ENCODE peak calls at places on chromosomes 2 and 18, in seven cellular contexts. Q is NCI-H1694 treated with DMSO at 0.1 percent for 48 hours; D is cardiac muscle cell; R is fibroblast of gingiva; P is naive thymus-derived CD8-positive, alpha-beta T cell; M is HEK293T; B is iPS DF 19.7. I is an unnamed sample.

GRCh38 chr18:70228546-70228945 is 23.1 kb upstream of the RTTN start:
- DNase-seq in P (no peak), M (no peak), B (no peak), Q (no peak), D (no peak), R (no peak), I (no peak)

GRCh38 chr2:140353541-140353940 is 1573.4 kb upstream of the NXPH2 start:
- DNase-seq in M (no peak), Q (no peak), P (no peak), B (no peak), R (peak; percentile 84), D (peak; percentile 64), I (no peak)

GRCh38 chr2:141508086-141508749 is 622.6 kb downstream of the LRP1B start:
- DNase-seq in B (no peak), M (no peak), R (no peak), Q (no peak), D (no peak), P (no peak), I (no peak)

GRCh38 chr2:160390544-160391258 is 102.9 kb downstream of the RBMS1 start:
- DNase-seq in M (no peak), B (no peak), Q (no peak), R (no peak), P (no peak), D (no peak), I (no peak)

GRCh38 chr2:37283207-37283606 is 41.4 kb downstream of the PRKD3 start:
- DNase-seq in M (no peak), D (peak; percentile 85), R (peak; percentile 85), P (no peak), B (no peak), Q (no peak), I (no peak)

GRCh38 chr2:239326831-239327535 is 73.8 kb downstream of the HDAC4 start:
- DNase-seq in Q (no peak), P (peak; percentile 76), R (no peak), M (no peak), D (no peak), B (no peak), I (no peak)

GRCh38 chr2:121052507-121052906 is 232.5 kb downstream of the TFCP2L1 start:
- DNase-seq in Q (no peak), P (no peak), B (no peak), M (no peak), D (no peak), R (no peak), I (no peak)

GRCh38 chr2:15303874-15304273 is 257.3 kb downstream of the NBAS start:
- DNase-seq in D (no peak), R (no peak), Q (no peak), B (no peak), P (no peak), M (no peak), I (no peak)

GRCh38 chr2:229342376-229342775 is 71.3 kb upstream of the PID1 start:
- DNase-seq in P (no peak), D (peak; percentile 54), Q (no peak), R (no peak), B (no peak), M (peak; percentile 46), I (no peak)

GRCh38 chr18:24011095-24011917 is 3.2 kb upstream of the TTC39C start:
- DNase-seq in R (no peak), P (no peak), D (no peak), B (no peak), M (no peak), Q (no peak), I (no peak)

GRCh38 chr2:26614205-26615128 is 26.7 kb downstream of the CIB4 start:
- DNase-seq in Q (no peak), R (no peak), B (no peak), M (no peak), P (no peak), D (no peak), I (peak; percentile 60)

GRCh38 chr2:197097578-197098366 is 171.3 kb upstream of the PGAP1 start:
- DNase-seq in P (no peak), M (no peak), D (peak; percentile 94), B (no peak), R (no peak), Q (no peak), I (no peak)

GRCh38 chr2:70143314-70144150 is 47.3 kb downstream of the C2orf42 start:
- DNase-seq in Q (no peak), R (peak; percentile 45), D (peak; percentile 56), P (no peak), M (no peak), B (no peak), I (peak; percentile 47)

GRCh38 chr2:86274265-86274917 is 63.0 kb downstream of the REEP1 start:
- DNase-seq in B (no peak), Q (no peak), D (peak; percentile 17), P (no peak), M (no peak), R (no peak), I (no peak)

GRCh38 chr18:6879508-6880195 is 150.1 kb downstream of the ARHGAP28 start:
- DNase-seq in P (no peak), B (peak; percentile 38), R (no peak), M (no peak), Q (no peak), D (no peak), I (no peak)

GRCh38 chr18:6396276-6396675 is 18.4 kb downstream of the L3MBTL4 start:
- DNase-seq in R (no peak), P (no peak), Q (no peak), B (no peak), M (no peak), D (no peak), I (no peak)

GRCh38 chr2:223100061-223100511 is 48.1 kb downstream of the KCNE4 start:
- DNase-seq in P (no peak), D (peak; percentile 89), Q (no peak), R (peak; percentile 82), M (no peak), B (no peak), I (no peak)

GRCh38 chr2:101619191-101619591 is 78.3 kb upstream of the MAP4K4 start:
- DNase-seq in B (no peak), Q (no peak), D (peak; percentile 51), R (peak; percentile 41), P (no peak), M (no peak), I (no peak)

GRCh38 chr2:237669129-237669627 is 41.8 kb downstream of the LRRFIP1 start:
- DNase-seq in P (no peak), R (no peak), Q (no peak), B (no peak), M (no peak), D (peak; percentile 17), I (no peak)

GRCh38 chr18:37375181-37375580 is 190.4 kb downstream of the CELF4 start:
- DNase-seq in P (no peak), D (no peak), Q (no peak), B (no peak), M (no peak), R (no peak), I (no peak)

GRCh38 chr2:106270471-106270891 is 76.4 kb upstream of the UXS1 start:
- DNase-seq in P (no peak), Q (no peak), B (no peak), R (no peak), D (no peak), M (no peak), I (no peak)

GRCh38 chr2:142944264-142944663 is 66.8 kb downstream of the KYNU start:
- DNase-seq in B (no peak), Q (no peak), R (peak; percentile 14), D (no peak), P (no peak), M (peak; percentile 12), I (no peak)

GRCh38 chr2:187302619-187303018 is 145.4 kb downstream of the CALCRL start:
- DNase-seq in M (no peak), Q (no peak), P (no peak), R (peak; percentile 12), D (peak; percentile 70), B (no peak), I (no peak)

GRCh38 chr2:238846503-238847431 is 1.1 kb upstream of the TWIST2 start:
- DNase-seq in R (peak; percentile 55), D (peak; percentile 67), Q (no peak), B (no peak), M (no peak), P (no peak), I (no peak)

GRCh38 chr2:233386382-233387041 is 32.2 kb downstream of the DGKD start:
- DNase-seq in P (no peak), Q (no peak), M (no peak), D (peak; percentile 61), B (no peak), R (peak; percentile 21), I (no peak)

GRCh38 chr2:54429055-54429454 is 27.1 kb upstream of the SPTBN1 start:
- DNase-seq in D (peak; percentile 82), P (no peak), B (no peak), Q (no peak), M (no peak), R (no peak), I (no peak)

GRCh38 chr18:68467966-68468365 is 246.9 kb downstream of the TMX3 start:
- DNase-seq in D (no peak), B (no peak), R (no peak), Q (no peak), P (no peak), M (no peak), I (peak; percentile 5)

GRCh38 chr2:102059151-102059550 is 67.4 kb downstream of the IL1R2 start:
- DNase-seq in R (peak; percentile 60), M (no peak), B (no peak), P (no peak), D (peak; percentile 42), Q (no peak), I (no peak)

GRCh38 chr2:30221531-30221930 is 9.8 kb upstream of the LBH start:
- DNase-seq in D (no peak), R (no peak), P (no peak), Q (no peak), M (no peak), B (no peak), I (no peak)

GRCh38 chr2:153667475-153667874 is 188.9 kb upstream of the RPRM start:
- DNase-seq in P (no peak), D (no peak), R (no peak), Q (no peak), B (no peak), M (no peak), I (no peak)

GRCh38 chr2:128262315-128263253 is 56.1 kb downstream of the HS6ST1 start:
- DNase-seq in R (no peak), M (no peak), Q (no peak), D (no peak), B (no peak), P (no peak), I (no peak)

GRCh38 chr2:67854103-67854502 is 208.7 kb downstream of the C1D start:
- DNase-seq in Q (peak; percentile 19), D (no peak), B (no peak), R (no peak), M (no peak), P (no peak), I (peak; percentile 63)

GRCh38 chr2:165927353-165927752 is 26.2 kb downstream of the TTC21B start:
- DNase-seq in M (no peak), R (no peak), P (no peak), B (no peak), D (no peak), Q (no peak), I (no peak)

GRCh38 chr2:54000524-54000923 is 29.7 kb upstream of the PSME4 start:
- DNase-seq in M (no peak), D (peak; percentile 85), R (no peak), Q (no peak), B (no peak), P (no peak), I (no peak)